ENCODE peak calls at places on chromosomes 12 and 14, in eight cellular contexts. O is A549, P is GM12892, Y is HCT116, L is right lobe of liver, N is uterus, V is lower leg skin, T is transverse colon. Q is an unnamed sample.

GRCh38 chr12:68336754-68337343 is 4.7 kb upstream of the MDM1 start:
- DNase-seq in N (no peak), V (no peak), T (peak), O (peak), Y (no peak), L (no peak), P (no peak), Q (no peak)

GRCh38 chr14:50773632-50774541 is 57.1 kb downstream of the NIN start:
- DNase-seq in N (no peak), Y (no peak), P (no peak), T (peak), O (peak), L (no peak), V (peak), Q (peak)

GRCh38 chr12:122840580-122841513 is 5.6 kb downstream of the HIP1R start:
- DNase-seq in P (no peak), L (no peak), Y (no peak), N (no peak), V (peak), T (no peak), O (no peak), Q (no peak)

GRCh38 chr12:45933504-45933903 is 56.9 kb downstream of the SCAF11 start:
- DNase-seq in V (no peak), O (no peak), Y (no peak), P (no peak), T (no peak), N (no peak), L (no peak), Q (no peak)

GRCh38 chr12:132084681-132085635 is 59.2 kb downstream of the DDX51 start:
- DNase-seq in L (peak), O (peak), N (peak), V (peak), T (peak), Y (no peak), P (peak), Q (peak)

GRCh38 chr12:80977356-80977755 is 39.6 kb upstream of the LIN7A start:
- DNase-seq in T (no peak), Y (no peak), P (no peak), L (no peak), N (no peak), O (no peak), V (no peak), Q (no peak)

GRCh38 chr14:61525293-61526011 is 169.9 kb upstream of the HIF1A start:
- DNase-seq in L (peak), T (peak), V (peak), Y (peak), P (no peak), N (no peak), O (peak), Q (no peak)

GRCh38 chr14:100676089-100676685 is 50.5 kb upstream of the DLK1 start:
- DNase-seq in Y (no peak), L (no peak), P (no peak), O (no peak), T (peak), N (no peak), V (no peak), Q (peak)

GRCh38 chr14:91009501-91010152 is 50.8 kb downstream of the RPS6KA5 start:
- DNase-seq in T (no peak), V (no peak), L (no peak), Y (no peak), P (no peak), O (no peak), N (no peak), Q (no peak)

GRCh38 chr14:50668008-50668851 is at the start of gene SAV1:
- DNase-seq in P (peak), L (peak), O (peak), T (peak), N (peak), V (peak), Y (peak), Q (peak)

GRCh38 chr12:117114784-117115183 is 15.6 kb upstream of the TESC start:
- DNase-seq in L (no peak), T (no peak), P (no peak), V (no peak), O (no peak), Y (no peak), N (no peak), Q (no peak)

GRCh38 chr14:104135121-104135903 is 3.1 kb upstream of the KIF26A start:
- DNase-seq in T (no peak), P (no peak), Y (no peak), L (peak), O (peak), N (no peak), V (peak), Q (peak)

GRCh38 chr12:7555752-7556151 is 52.2 kb upstream of the CD163 start:
- DNase-seq in T (no peak), L (no peak), Y (peak), P (no peak), O (no peak), N (no peak), V (no peak), Q (no peak)

GRCh38 chr12:109393437-109394345 is 46.0 kb downstream of the MYO1H start:
- DNase-seq in N (peak), T (peak), P (peak), V (no peak), Y (peak), L (no peak), O (peak), Q (peak)

GRCh38 chr12:91507754-91508153 is 325.1 kb upstream of the DCN start:
- DNase-seq in T (no peak), Y (no peak), P (no peak), O (no peak), N (no peak), L (no peak), V (no peak), Q (no peak)

GRCh38 chr12:88127099-88127498 is 14.8 kb downstream of the CEP290 start:
- DNase-seq in N (no peak), V (no peak), T (no peak), P (no peak), L (no peak), O (no peak), Y (no peak), Q (no peak)

GRCh38 chr12:106135781-106136180 is 3.0 kb downstream of the NUAK1 start:
- DNase-seq in T (no peak), P (no peak), Y (no peak), N (no peak), L (no peak), V (no peak), O (peak), Q (no peak)

GRCh38 chr12:108629824-108630476 is 3.7 kb downstream of the SELPLG start:
- DNase-seq in N (peak), P (no peak), L (no peak), T (no peak), Y (no peak), O (peak), V (no peak), Q (peak)

GRCh38 chr12:30794591-30795409 is 40.0 kb upstream of the CAPRIN2 start:
- DNase-seq in P (no peak), L (no peak), Y (peak), T (no peak), N (no peak), O (peak), V (no peak), Q (no peak)

GRCh38 chr12:47189753-47190152 is 110.0 kb upstream of the AMIGO2 start:
- DNase-seq in P (no peak), N (no peak), T (no peak), O (peak), V (no peak), L (no peak), Y (no peak), Q (no peak)

GRCh38 chr14:21244546-21244945 is 24.7 kb downstream of the HNRNPC start:
- DNase-seq in L (no peak), P (no peak), N (no peak), Y (no peak), O (no peak), V (no peak), T (no peak), Q (no peak)
- TF ChIP-seq POLR2A in L (no peak), P (peak), N (no peak), Y (no peak), O (no peak), V (no peak), T (no peak), Q (no peak)

GRCh38 chr12:89352492-89353187 is at the start of gene DUSP6:
- DNase-seq in N (peak), V (peak), O (peak), Y (peak), T (peak), L (peak), P (peak), Q (peak)

GRCh38 chr12:89352242-89352491 is 134 bp downstream of the DUSP6 start:
- DNase-seq in T (no peak), N (no peak), Y (no peak), L (no peak), P (no peak), O (no peak), V (no peak), Q (no peak)

GRCh38 chr12:89353823-89354629 is 1.7 kb upstream of the DUSP6 start:
- DNase-seq in P (peak), O (peak), N (peak), T (peak), V (peak), Y (peak), L (peak), Q (peak)

GRCh38 chr12:89354630-89354931 is 2.3 kb upstream of the DUSP6 start:
- DNase-seq in Y (no peak), T (no peak), O (peak), L (no peak), P (no peak), N (no peak), V (no peak), Q (no peak)

DNA sequence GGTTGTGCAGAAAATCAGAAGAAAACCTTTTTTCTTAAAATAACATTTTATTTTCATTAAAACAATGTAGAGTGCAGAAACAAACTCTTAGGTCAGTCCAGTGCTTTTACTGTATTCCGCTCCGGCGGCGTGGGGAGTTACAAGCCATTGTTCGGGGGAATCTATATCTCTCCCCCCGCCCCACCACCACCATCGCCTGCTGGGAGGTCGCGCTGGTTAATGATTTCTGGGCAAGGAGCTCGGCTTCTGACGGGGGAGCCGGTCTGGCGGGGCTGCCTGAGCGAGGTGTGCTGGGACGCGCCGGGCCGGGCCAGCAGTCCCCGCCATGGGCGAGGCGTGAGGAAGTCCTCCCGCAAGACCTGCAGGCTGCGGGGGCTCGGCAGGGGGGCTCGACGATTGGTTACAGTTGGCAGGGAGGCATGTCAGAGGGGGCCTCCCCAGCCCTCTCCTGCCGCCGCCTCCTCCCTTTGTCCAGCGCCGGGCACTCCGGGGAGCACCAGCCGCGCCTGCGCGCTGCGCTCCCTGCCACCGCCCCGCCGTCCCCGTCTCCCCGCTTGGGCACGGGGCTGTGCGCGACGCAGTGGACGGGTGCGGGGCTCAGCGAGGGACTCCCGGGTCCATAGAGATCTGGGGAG is 1.0 kb upstream of the DUSP6 start:
- DNase-seq in N (no peak), Y (peak), P (peak), O (peak), V (peak), T (peak), L (peak), Q (peak)
- TF ChIP-seq POLR2A in N (peak), Y (peak), P (no peak), O (no peak), V (no peak), T (no peak), L (peak), Q (no peak)

GRCh38 chr12:11749943-11750690 is 100.6 kb downstream of the ETV6 start:
- DNase-seq in Y (no peak), V (no peak), O (no peak), N (no peak), P (no peak), L (no peak), T (no peak), Q (no peak)
- TF ChIP-seq POLR2A in Y (no peak), V (no peak), O (no peak), N (no peak), P (peak), L (no peak), T (no peak), Q (no peak)

GRCh38 chr12:79690156-79690605 is 583 bp downstream of the PAWR start:
- DNase-seq in Y (no peak), P (no peak), V (no peak), L (peak), T (no peak), O (peak), N (no peak), Q (peak)
- TF ChIP-seq POLR2A in Y (peak), P (no peak), V (no peak), L (no peak), T (no peak), O (no peak), N (peak), Q (no peak)

DNA sequence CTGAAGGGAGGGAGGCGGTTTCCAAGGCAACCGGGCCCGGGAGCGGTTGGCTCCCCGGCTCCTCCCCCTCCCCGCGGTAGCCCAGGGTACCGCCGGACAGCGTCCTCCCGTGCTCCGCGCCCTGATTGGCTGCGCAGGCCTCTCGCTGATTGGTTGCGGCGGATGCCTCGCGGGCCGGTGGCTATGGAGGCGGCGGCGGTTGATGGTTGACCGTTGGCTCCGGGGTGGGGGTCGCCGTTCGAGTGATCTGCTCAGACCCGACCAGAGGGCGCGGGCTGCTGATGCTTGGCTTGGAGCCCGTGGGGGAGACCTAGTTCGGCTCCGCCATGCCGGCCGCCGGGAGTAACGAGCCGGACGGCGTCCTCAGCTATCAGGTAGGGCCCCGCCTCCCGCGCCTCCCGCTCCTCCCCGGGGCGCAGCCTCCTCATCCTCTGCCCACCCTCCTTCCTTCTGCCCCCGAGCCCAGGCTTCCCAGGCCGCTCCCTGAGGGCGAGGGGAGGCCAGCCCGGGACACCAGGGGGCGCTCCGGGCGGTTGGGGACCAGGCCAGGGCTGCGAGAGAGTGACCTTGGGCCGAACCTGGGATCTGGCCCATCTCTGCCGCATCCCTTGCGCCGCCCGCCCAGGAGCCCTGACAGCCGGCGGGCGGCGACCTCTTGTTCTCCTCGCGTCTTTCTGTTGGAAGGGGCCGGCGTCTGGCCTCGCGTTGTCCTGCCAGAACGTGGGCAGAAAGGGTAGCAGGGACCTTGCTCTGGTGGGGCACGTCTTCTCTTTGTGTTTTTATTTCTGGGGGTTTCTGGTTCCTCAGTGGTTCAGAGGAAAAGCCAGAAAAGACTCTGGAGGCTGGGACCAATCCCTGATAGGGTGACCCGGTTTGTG is at the start of gene SLC4A8:
- DNase-seq in L (peak), P (peak), O (peak), V (peak), N (peak), Y (peak), T (peak), Q (peak)
- TF ChIP-seq POLR2A in L (no peak), P (no peak), O (no peak), V (no peak), N (no peak), Y (no peak), T (no peak), Q (no peak)

Q was measured in erythroblast.